ENCODE peak calls at places on chromosomes 5 and 9, in six cellular contexts. H, B, A, W, U and N are unnamed samples.
A peak's percentile ranks its signal among the peaks of the same experiment; 100 is the strongest.

GRCh38 chr5:34655354-34655991 is 655 bp upstream of the RAI14 start:
- DNase-seq in H (no peak), B (peak; percentile 38), A (peak; percentile 33), W (no peak), U (peak; percentile 78), N (no peak)

GRCh38 chr9:116168231-116168630 is 14.6 kb downstream of the PAPPA start:
- DNase-seq in H (no peak), B (no peak), A (no peak), W (no peak), U (no peak), N (no peak)

GRCh38 chr5:133425764-133426738 is 186.3 kb downstream of the FSTL4 start:
- DNase-seq in H (no peak), B (no peak), A (no peak), W (no peak), U (no peak), N (no peak)

GRCh38 chr9:120755827-120756434 is 37.3 kb downstream of the FBXW2 start:
- DNase-seq in H (peak; percentile 13), B (peak; percentile 86), A (peak; percentile 39), W (peak; percentile 30), U (peak; percentile 75), N (peak; percentile 24)

GRCh38 chr5:33338336-33339110 is 102.2 kb upstream of the TARS1 start:
- DNase-seq in H (no peak), B (no peak), A (no peak), W (no peak), U (no peak), N (no peak)

GRCh38 chr9:134662143-134662876 is 20.7 kb downstream of the COL5A1 start:
- DNase-seq in H (no peak), B (peak; percentile 81), A (no peak), W (no peak), U (no peak), N (no peak)

GRCh38 chr9:89491688-89492087 is 6.2 kb downstream of the SEMA4D start:
- DNase-seq in H (no peak), B (no peak), A (no peak), W (no peak), U (no peak), N (no peak)

GRCh38 chr5:73286891-73287290 is 113.9 kb downstream of the TMEM174 start:
- DNase-seq in H (no peak), B (no peak), A (no peak), W (no peak), U (no peak), N (no peak)

GRCh38 chr5:138470322-138471285 is 5.3 kb downstream of the EGR1 start:
- DNase-seq in H (no peak), B (peak; percentile 31), A (no peak), W (no peak), U (no peak), N (peak; percentile 87)

GRCh38 chr9:34547960-34548603 is 25.3 kb upstream of the ENHO start:
- DNase-seq in H (no peak), B (peak; percentile 93), A (peak; percentile 38), W (no peak), U (peak; percentile 49), N (peak; percentile 23)

GRCh38 chr5:100841358-100842076 is 61.6 kb downstream of the ST8SIA4 start:
- DNase-seq in H (no peak), B (no peak), A (no peak), W (no peak), U (no peak), N (peak; percentile 51)

GRCh38 chr5:120528609-120529008 is 64.5 kb downstream of the PRR16 start:
- DNase-seq in H (no peak), B (no peak), A (no peak), W (no peak), U (no peak), N (no peak)

GRCh38 chr5:74798977-74799911 is 32.2 kb downstream of the NSA2 start:
- DNase-seq in H (no peak), B (no peak), A (peak; percentile 3), W (no peak), U (no peak), N (no peak)
- TF ChIP-seq JUND in H (no peak), B (no peak), A (no peak), W (no peak), U (no peak), N (no peak)

GRCh38 chr5:62488531-62488930 is 76.0 kb downstream of the IPO11 start:
- DNase-seq in H (no peak), B (no peak), A (no peak), W (no peak), U (no peak), N (no peak)
- H3K36me3 ChIP-seq in H (no peaks in the 10 kb centered on the region), B (peaks cover 57% of the 10 kb centered on the region), A (peaks cover 29% of the 10 kb centered on the region), W (no peaks in the 10 kb centered on the region), U (peaks cover 68% of the 10 kb centered on the region), N (peaks cover 4% of the 10 kb centered on the region)

GRCh38 chr9:109251776-109252106 is 69.1 kb downstream of the EPB41L4B start:
- DNase-seq in H (no peak), B (no peak), A (no peak), W (no peak), U (no peak), N (no peak)

GRCh38 chr9:109252291-109252690 is 68.6 kb downstream of the EPB41L4B start:
- DNase-seq in H (no peak), B (no peak), A (no peak), W (no peak), U (no peak), N (no peak)

GRCh38 chr9:109250771-109251079 is 70.1 kb downstream of the EPB41L4B start:
- DNase-seq in H (no peak), B (no peak), A (no peak), W (no peak), U (no peak), N (no peak)

GRCh38 chr9:109250311-109250741 is 70.5 kb downstream of the EPB41L4B start:
- DNase-seq in H (no peak), B (no peak), A (peak; percentile 70), W (no peak), U (no peak), N (no peak)

DNA sequence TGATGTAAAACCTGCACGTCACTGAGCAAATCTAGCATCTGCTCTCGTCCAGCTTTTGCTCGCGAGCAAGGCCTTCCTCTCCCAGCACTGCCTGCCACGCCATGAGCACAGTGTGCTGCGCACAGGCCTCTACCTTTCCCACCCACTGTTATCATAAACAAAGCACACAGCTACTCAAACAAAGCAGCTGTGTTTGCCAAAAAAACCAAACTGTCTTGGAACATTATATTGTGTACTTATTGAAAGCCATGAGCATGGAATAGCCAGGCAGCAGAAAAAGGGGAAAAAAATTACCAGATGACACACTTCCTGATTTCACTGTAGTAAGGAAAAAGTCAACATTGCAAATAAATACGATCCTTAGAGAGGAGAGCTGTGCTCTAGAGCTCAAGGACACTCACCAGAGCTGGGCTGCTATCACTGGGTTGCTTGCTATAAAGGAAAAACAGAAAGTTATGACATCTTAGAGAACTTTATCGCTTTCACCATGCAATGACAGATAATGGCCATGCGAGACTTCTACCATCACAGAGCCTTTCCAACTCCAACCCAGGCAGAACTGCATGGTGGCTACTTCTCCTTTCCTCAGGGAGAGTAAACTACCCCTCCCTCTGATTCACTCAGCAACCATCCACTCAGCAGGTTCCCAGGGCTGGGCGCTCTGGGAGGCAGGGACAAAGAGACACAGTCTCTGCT is 69.6 kb downstream of the EPB41L4B start:
- DNase-seq in H (no peak), B (no peak), A (peak; percentile 97), W (no peak), U (peak; percentile 28), N (no peak)
- TF ChIP-seq JUND in H (no peak), B (no peak), A (peak; percentile 12), W (no peak), U (no peak), N (peak; percentile 31)

GRCh38 chr9:81604306-81605153 is 84.8 kb downstream of the TLE1 start:
- DNase-seq in H (no peak), B (no peak), A (no peak), W (no peak), U (no peak), N (no peak)
- H3K36me3 ChIP-seq in H (peaks cover 17% of the 10 kb centered on the region), B (peaks cover 11% of the 10 kb centered on the region), A (peaks cover 74% of the 10 kb centered on the region), W (no peaks in the 10 kb centered on the region), U (no peaks in the 10 kb centered on the region), N (no peaks in the 10 kb centered on the region)

GRCh38 chr5:75331-76320 is 16.3 kb upstream of the PLEKHG4B start:
- DNase-seq in H (no peak), B (no peak), A (no peak), W (no peak), U (no peak), N (no peak)
- TF ChIP-seq JUND in H (no peak), B (no peak), A (no peak), W (no peak), U (no peak), N (no peak)